ENCODE peak calls at places on chromosomes 16 and 17, in ten cellular contexts. O is cardiac muscle cell; H is Peyer's patch; E is iris pigment epithelial cell; X is lower lobe of right lung; F is stimulated activated CD8-positive, alpha-beta memory T cell treated with anti-CD3 and anti-CD28 coated beads, Interleukin-4, amount 100 ng/mL, for 1 hour; P is adrenal gland; G is activated CD8-positive, alpha-beta memory T cell treated with anti-CD3 and anti-CD28 coated beads for 4 hours; Q is stimulated activated naive CD8-positive, alpha-beta T cell treated with anti-CD3 and anti-CD28 coated beads, Interleukin-15, amount 100 ng/mL, for 72 hours; Y is omental fat pad. V is an unnamed sample.

GRCh38 chr16:77170805-77171204 is 20.2 kb upstream of the MON1B start:
- DNase-seq in Q (no peak), Y (no peak), E (no peak), P (no peak), O (no peak), G (no peak), X (no peak), H (no peak), F (no peak), V (no peak)

GRCh38 chr16:64730261-64730660 is 391.6 kb downstream of the CDH11 start:
- DNase-seq in F (no peak), G (no peak), E (peak; percentile 3), Y (no peak), O (no peak), P (no peak), Q (no peak), H (no peak), X (no peak), V (no peak)

GRCh38 chr16:14460726-14461125 is 169.3 kb downstream of the PARN start:
- DNase-seq in H (no peak), F (no peak), E (no peak), X (no peak), Q (no peak), Y (no peak), G (no peak), O (no peak), P (no peak), V (no peak)

GRCh38 chr17:75572713-75573539 is 14.7 kb upstream of the MYO15B start:
- DNase-seq in G (no peak), O (no peak), X (no peak), E (no peak), Y (no peak), Q (no peak), H (no peak), F (no peak), P (no peak), V (no peak)

GRCh38 chr16:66120656-66121055 is 245.8 kb upstream of the CDH5 start:
- DNase-seq in Q (no peak), O (no peak), G (no peak), E (peak; percentile 31), F (no peak), Y (no peak), X (no peak), P (no peak), H (no peak), V (no peak)

GRCh38 chr16:89791278-89791995 is 25.0 kb downstream of the FANCA start:
- DNase-seq in H (no peak), E (no peak), Y (no peak), O (no peak), X (no peak), P (no peak), G (no peak), F (no peak), Q (no peak), V (no peak)

GRCh38 chr16:15539197-15539596 is 103.8 kb downstream of the MARF1 start:
- DNase-seq in P (no peak), F (no peak), E (no peak), H (no peak), O (no peak), G (no peak), Q (no peak), Y (no peak), X (no peak), V (no peak)

GRCh38 chr17:79545251-79546005 is 65.4 kb downstream of the RBFOX3 start:
- DNase-seq in H (no peak), P (no peak), X (no peak), G (no peak), E (no peak), Q (no peak), O (no peak), F (no peak), Y (no peak), V (no peak)

GRCh38 chr16:68297908-68298307 is 12.8 kb downstream of the SLC7A6OS start:
- DNase-seq in Y (no peak), O (no peak), Q (no peak), X (no peak), H (no peak), F (no peak), P (no peak), G (no peak), E (peak; percentile 55), V (no peak)

GRCh38 chr16:5438591-5438990 is 341.0 kb upstream of the EEF2KMT start:
- DNase-seq in Y (no peak), G (no peak), O (no peak), F (no peak), Q (no peak), X (no peak), E (no peak), P (no peak), H (no peak), V (no peak)

V was measured in GM13977.